ENCODE peak calls at places on chromosomes 7 and 10, in four cellular contexts. H, B, U and T are unnamed samples.

GRCh38 chr10:6850452-6850851 is 270.4 kb upstream of the PRKCQ start:
- DNase-seq in H (no peak), B (no peak), U (no peak), T (no peak)

GRCh38 chr10:108346066-108346465 is 1181.6 kb upstream of the SORCS1 start:
- DNase-seq in H (no peak), B (no peak), U (no peak), T (no peak)

GRCh38 chr7:40329601-40330153 is 194.9 kb downstream of the SUGCT start:
- DNase-seq in H (no peak), B (peak; percentile 53), U (peak; percentile 35), T (peak; percentile 55)

GRCh38 chr10:86111902-86112301 is 254.7 kb downstream of the GRID1 start:
- DNase-seq in H (no peak), B (no peak), U (no peak), T (no peak)

GRCh38 chr10:10353326-10353725 is 664.3 kb upstream of the CELF2 start:
- DNase-seq in H (no peak), B (no peak), U (peak; percentile 50), T (peak; percentile 23)

GRCh38 chr7:128903621-128904361 is 6.7 kb downstream of the KCP start:
- DNase-seq in H (no peak), B (no peak), U (no peak), T (no peak)

GRCh38 chr10:76393875-76394706 is 962.7 kb downstream of the LRMDA start:
- DNase-seq in H (no peak), B (no peak), U (no peak), T (no peak)

GRCh38 chr10:69988094-69988493 is 64.6 kb upstream of the MACROH2A2 start:
- DNase-seq in H (no peak), B (no peak), U (no peak), T (no peak)

GRCh38 chr7:114130860-114131259 is 212.1 kb upstream of the PPP1R3A start:
- DNase-seq in H (no peak), B (no peak), U (no peak), T (no peak)

GRCh38 chr10:78623577-78624215 is 445.1 kb upstream of the ZMIZ1 start:
- DNase-seq in H (no peak), B (peak; percentile 79), U (no peak), T (no peak)

GRCh38 chr10:113301342-113301984 is 251.4 kb upstream of the HABP2 start:
- DNase-seq in H (no peak), B (peak; percentile 24), U (no peak), T (peak; percentile 39)

GRCh38 chr7:74568658-74569057 is 88.9 kb upstream of the GTF2I start:
- DNase-seq in H (no peak), B (no peak), U (no peak), T (no peak)

GRCh38 chr10:114332301-114332797 is 72.0 kb downstream of the AFAP1L2 start:
- DNase-seq in H (no peak), B (no peak), U (no peak), T (no peak)

GRCh38 chr7:159099711-159100231 is 44.9 kb downstream of the VIPR2 start:
- DNase-seq in H (peak; percentile 55), B (no peak), U (no peak), T (no peak)

GRCh38 chr10:13515467-13515866 is 13.3 kb downstream of the BEND7 start:
- DNase-seq in H (no peak), B (no peak), U (peak; percentile 24), T (no peak)

GRCh38 chr7:122183106-122183505 is 39.1 kb upstream of the AASS start:
- DNase-seq in H (no peak), B (no peak), U (no peak), T (no peak)

GRCh38 chr10:102645741-102646609 is 1.7 kb downstream of the TRIM8 start:
- DNase-seq in H (peak; percentile 94), B (peak; percentile 70), U (peak; percentile 64), T (peak; percentile 83)

GRCh38 chr7:25862254-25862992 is 289.6 kb upstream of the NFE2L3 start:
- DNase-seq in H (peak; percentile 100), B (peak; percentile 100), U (peak; percentile 100), T (peak; percentile 100)

GRCh38 chr7:128164061-128164954 is 76.8 kb upstream of the LEP start:
- DNase-seq in H (no peak), B (peak; percentile 52), U (no peak), T (peak; percentile 93)

GRCh38 chr10:30080161-30080560 is 20.8 kb upstream of the JCAD start:
- DNase-seq in H (no peak), B (no peak), U (no peak), T (no peak)

GRCh38 chr7:148037049-148037448 is 553.5 kb upstream of the C7orf33 start:
- DNase-seq in H (no peak), B (no peak), U (no peak), T (no peak)

GRCh38 chr7:11710392-11710791 is 121.6 kb downstream of the THSD7A start:
- DNase-seq in H (no peak), B (no peak), U (no peak), T (no peak)

GRCh38 chr10:46327685-46328084 is 40.9 kb downstream of the ANTXRL start:
- DNase-seq in H (no peak), B (no peak), U (no peak), T (no peak)

GRCh38 chr10:114309111-114309651 is 70.1 kb downstream of the VWA2 start:
- DNase-seq in H (peak; percentile 26), B (no peak), U (no peak), T (no peak)

GRCh38 chr7:27185013-27185707 is at the start of gene HOXA11:
- DNase-seq in H (peak; percentile 69), B (no peak), U (no peak), T (peak; percentile 85)
- H3K4me1 ChIP-seq in H (no peaks in the 10 kb centered on the region), B (peaks cover 20% of the 10 kb centered on the region), U (peaks cover 14% of the 10 kb centered on the region), T (no peaks in the 10 kb centered on the region)

GRCh38 chr7:75712517-75713361 is 26.0 kb downstream of the HIP1 start:
- DNase-seq in H (peak; percentile 36), B (no peak), U (no peak), T (no peak)
- H3K4me1 ChIP-seq in H (peaks cover 3% of the 10 kb centered on the region), B (peaks cover 11% of the 10 kb centered on the region), U (no peaks in the 10 kb centered on the region), T (no peaks in the 10 kb centered on the region)

GRCh38 chr7:28155964-28156363 is 24.6 kb downstream of the JAZF1 start:
- DNase-seq in H (no peak), B (no peak), U (no peak), T (no peak)

GRCh38 chr7:28155019-28155660 is 25.5 kb downstream of the JAZF1 start:
- DNase-seq in H (no peak), B (no peak), U (no peak), T (no peak)

GRCh38 chr7:28157826-28158416 is 22.7 kb downstream of the JAZF1 start:
- DNase-seq in H (no peak), B (no peak), U (no peak), T (no peak)

GRCh38 chr7:28157311-28157710 is 23.3 kb downstream of the JAZF1 start:
- DNase-seq in H (no peak), B (no peak), U (no peak), T (no peak)

GRCh38 chr7:28156401-28156800 is 24.2 kb downstream of the JAZF1 start:
- DNase-seq in H (no peak), B (no peak), U (no peak), T (no peak)
- H3K4me1 ChIP-seq in H (peaks cover 14% of the 10 kb centered on the region), B (peaks cover 16% of the 10 kb centered on the region), U (no peaks in the 10 kb centered on the region), T (peaks cover 2% of the 10 kb centered on the region)

GRCh38 chr7:151088856-151089699 is 2.8 kb downstream of the AGAP3 start:
- DNase-seq in H (peak; percentile 86), B (no peak), U (peak; percentile 75), T (peak; percentile 61)
- H3K4me1 ChIP-seq in H (no peaks in the 10 kb centered on the region), B (peaks cover 29% of the 10 kb centered on the region), U (peaks cover 35% of the 10 kb centered on the region), T (peaks cover 15% of the 10 kb centered on the region)

GRCh38 chr10:35446439-35446838 is 110.1 kb downstream of the CCNY start:
- DNase-seq in H (no peak), B (no peak), U (no peak), T (no peak)
- H3K4me1 ChIP-seq in H (no peaks in the 10 kb centered on the region), B (peaks cover 45% of the 10 kb centered on the region), U (peaks cover 25% of the 10 kb centered on the region), T (peaks cover 11% of the 10 kb centered on the region)

GRCh38 chr10:8049874-8050560 is 4.5 kb upstream of the GATA3 start:
- DNase-seq in H (peak; percentile 67), B (peak; percentile 47), U (peak; percentile 79), T (peak; percentile 90)
- H3K4me1 ChIP-seq in H (no peaks in the 10 kb centered on the region), B (peaks cover 12% of the 10 kb centered on the region), U (peaks cover 72% of the 10 kb centered on the region), T (peaks cover 11% of the 10 kb centered on the region)

DNA sequence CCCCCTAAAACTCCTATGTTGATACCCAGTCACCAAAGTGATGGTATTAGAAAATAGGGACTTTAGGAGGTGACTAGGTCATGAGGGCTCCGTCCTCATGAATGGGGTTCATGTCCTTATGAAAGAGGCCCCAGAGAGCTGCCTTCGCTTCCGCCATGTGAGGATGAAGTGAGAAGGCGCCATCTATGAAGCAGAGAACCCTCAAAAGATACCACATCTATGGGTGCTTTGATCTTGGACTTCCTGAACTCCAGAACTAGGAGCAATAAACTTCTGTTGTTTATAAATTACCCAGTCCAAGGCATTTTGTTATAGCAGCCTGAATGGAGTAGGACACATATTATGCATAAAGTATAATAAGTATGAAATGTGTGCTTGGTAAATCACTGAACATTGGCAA is 8.1 kb upstream of the PDSS1 start:
- DNase-seq in H (no peak), B (no peak), U (no peak), T (no peak)
- H3K4me1 ChIP-seq in H (no peaks in the 10 kb centered on the region), B (no peaks in the 10 kb centered on the region), U (no peaks in the 10 kb centered on the region), T (no peaks in the 10 kb centered on the region)

GRCh38 chr10:110733256-110733952 is 89.3 kb downstream of the RBM20 start:
- DNase-seq in H (no peak), B (no peak), U (no peak), T (no peak)
- H3K4me1 ChIP-seq in H (no peaks in the 10 kb centered on the region), B (peaks cover 17% of the 10 kb centered on the region), U (no peaks in the 10 kb centered on the region), T (no peaks in the 10 kb centered on the region)

GRCh38 chr10:71716406-71716805 is 3.2 kb downstream of the C10orf105 start:
- DNase-seq in H (no peak), B (no peak), U (no peak), T (no peak)
- H3K4me1 ChIP-seq in H (no peaks in the 10 kb centered on the region), B (peaks cover 10% of the 10 kb centered on the region), U (peaks cover 33% of the 10 kb centered on the region), T (peaks cover 5% of the 10 kb centered on the region)

DNA sequence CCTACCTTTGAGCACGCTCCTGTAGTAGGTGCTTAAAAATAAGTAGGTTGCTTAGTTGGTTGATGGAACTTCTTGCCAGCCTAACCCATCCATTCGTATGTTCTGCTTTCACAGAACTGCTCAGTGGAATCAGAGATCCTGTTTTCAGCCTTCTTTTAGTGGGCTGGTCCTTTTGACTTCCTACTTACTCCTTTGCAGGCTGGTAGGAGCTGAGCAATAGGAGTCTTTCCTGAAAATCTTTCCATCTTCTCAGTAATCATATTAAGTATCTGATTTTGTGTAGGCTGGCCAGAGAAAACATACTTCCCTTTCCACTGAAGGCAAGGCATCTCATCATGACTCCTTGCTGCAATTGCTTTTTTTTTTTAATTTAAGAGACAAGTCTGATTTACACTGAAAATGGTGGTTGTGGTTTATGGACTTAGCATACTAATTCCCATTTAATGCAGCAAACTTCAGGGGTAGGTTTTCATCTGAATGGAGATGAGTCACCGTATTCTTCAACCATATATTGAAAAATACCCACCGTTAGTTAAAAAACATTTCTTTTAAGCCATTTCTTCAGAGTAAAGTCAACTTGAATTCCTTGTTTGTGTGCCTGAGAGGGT is 208.0 kb downstream of the ZNF365 start:
- DNase-seq in H (no peak), B (no peak), U (no peak), T (no peak)
- H3K4me1 ChIP-seq in H (no peaks in the 10 kb centered on the region), B (no peaks in the 10 kb centered on the region), U (no peaks in the 10 kb centered on the region), T (no peaks in the 10 kb centered on the region)